ENCODE peak calls at places on chromosomes 11 and 22, in four cellular contexts. One of them, this sample, is unnamed.

GRCh38 chr11:59857444-59858434 is 8.5 kb downstream of the TCN1 start:
- DNase-seq in ureter: no peak
- DNase-seq in AG10803: no peak
- DNase-seq in NCI-H774: no peak
- DNase-seq in this sample: no peak

GRCh38 chr22:47129902-47130301 is 367.5 kb downstream of the TBC1D22A start:
- DNase-seq in ureter: peak
- DNase-seq in NCI-H774: no peak
- DNase-seq in AG10803: no peak
- DNase-seq in this sample: no peak

GRCh38 chr22:25064894-25065560 is 112.5 kb downstream of the KIAA1671 start:
- DNase-seq in AG10803: no peak
- DNase-seq in NCI-H774: no peak
- DNase-seq in ureter: no peak
- DNase-seq in this sample: no peak

GRCh38 chr11:111327908-111328624 is 29.7 kb downstream of the POU2AF3 start:
- DNase-seq in NCI-H774: no peak
- DNase-seq in ureter: peak
- DNase-seq in AG10803: no peak
- DNase-seq in this sample: no peak

GRCh38 chr11:130168105-130168504 is 8.5 kb downstream of the ST14 start:
- DNase-seq in NCI-H774: no peak
- DNase-seq in ureter: no peak
- DNase-seq in AG10803: peak
- DNase-seq in this sample: no peak

GRCh38 chr22:25896098-25896497 is 154.1 kb downstream of the MYO18B start:
- DNase-seq in NCI-H774: no peak
- DNase-seq in ureter: no peak
- DNase-seq in AG10803: no peak
- DNase-seq in this sample: no peak

GRCh38 chr11:69383372-69383771 is 89.4 kb downstream of the MYEOV start:
- DNase-seq in ureter: peak
- DNase-seq in AG10803: no peak
- DNase-seq in NCI-H774: no peak
- DNase-seq in this sample: no peak

GRCh38 chr11:37907461-37908223 is 1309.6 kb upstream of the RAG2 start:
- DNase-seq in NCI-H774: no peak
- DNase-seq in ureter: no peak
- DNase-seq in AG10803: no peak
- DNase-seq in this sample: no peak

GRCh38 chr22:45905924-45906865 is 70.8 kb downstream of the WNT7B start:
- DNase-seq in AG10803: peak
- DNase-seq in ureter: no peak
- DNase-seq in NCI-H774: no peak
- DNase-seq in this sample: no peak

GRCh38 chr11:111532365-111532709 is 8.2 kb upstream of the LAYN start:
- DNase-seq in ureter: no peak
- DNase-seq in NCI-H774: no peak
- DNase-seq in AG10803: no peak
- DNase-seq in this sample: no peak

GRCh38 chr11:64809781-64810241 is 540 bp downstream of the MEN1 start:
- DNase-seq in ureter: no peak
- DNase-seq in AG10803: no peak
- DNase-seq in NCI-H774: no peak
- DNase-seq in this sample: peak

GRCh38 chr11:93131709-93132108 is 66.1 kb downstream of the SLC36A4 start:
- DNase-seq in NCI-H774: peak
- DNase-seq in ureter: no peak
- DNase-seq in AG10803: no peak
- DNase-seq in this sample: peak

GRCh38 chr11:34242037-34242625 is 115.7 kb downstream of the ABTB2 start:
- DNase-seq in AG10803: no peak
- DNase-seq in ureter: no peak
- DNase-seq in NCI-H774: no peak
- DNase-seq in this sample: no peak

GRCh38 chr11:126839496-126839895 is 161.1 kb downstream of the KIRREL3 start:
- DNase-seq in ureter: no peak
- DNase-seq in AG10803: no peak
- DNase-seq in NCI-H774: no peak
- DNase-seq in this sample: no peak

GRCh38 chr11:25890626-25891250 is 441.2 kb upstream of the ANO3 start:
- DNase-seq in NCI-H774: no peak
- DNase-seq in ureter: no peak
- DNase-seq in AG10803: no peak
- DNase-seq in this sample: no peak

GRCh38 chr11:61659413-61660196 is 20.6 kb upstream of the DAGLA start:
- DNase-seq in NCI-H774: no peak
- DNase-seq in AG10803: no peak
- DNase-seq in ureter: no peak
- DNase-seq in this sample: no peak

GRCh38 chr11:66600219-66600923 is 7.4 kb downstream of the CCS start:
- DNase-seq in ureter: no peak
- DNase-seq in NCI-H774: no peak
- DNase-seq in AG10803: no peak
- DNase-seq in this sample: no peak

GRCh38 chr11:130854483-130854882 is 61.8 kb downstream of the SNX19 start:
- DNase-seq in AG10803: no peak
- DNase-seq in ureter: no peak
- DNase-seq in NCI-H774: no peak
- DNase-seq in this sample: no peak

GRCh38 chr11:103637250-103637649 is 399.2 kb upstream of the DDI1 start:
- DNase-seq in ureter: no peak
- DNase-seq in AG10803: peak
- DNase-seq in NCI-H774: no peak
- DNase-seq in this sample: no peak

GRCh38 chr11:118605116-118605867 is 2.1 kb upstream of the PHLDB1 start:
- DNase-seq in ureter: peak
- DNase-seq in AG10803: peak
- DNase-seq in NCI-H774: no peak
- DNase-seq in this sample: no peak